ENCODE peak calls at places on chromosomes 7 and 10, in four cellular contexts. One of them, this sample, is unnamed.

GRCh38 chr7:2195403-2196246 is 37.1 kb downstream of the MAD1L1 start:
- DNase-seq in IMR-90: no peak
- DNase-seq in H9: no peak
- DNase-seq in H1: no peak
- DNase-seq in this sample: no peak

GRCh38 chr7:134315679-134316538 is 821 bp downstream of the SLC35B4 start:
- DNase-seq in IMR-90: peak; percentile 16
- DNase-seq in H9: no peak
- DNase-seq in H1: no peak
- DNase-seq in this sample: peak; percentile 45

GRCh38 chr10:114537791-114538543 is 120.1 kb downstream of the ABLIM1 start:
- DNase-seq in IMR-90: no peak
- DNase-seq in H9: no peak
- DNase-seq in H1: no peak
- DNase-seq in this sample: no peak

GRCh38 chr10:122494833-122495232 is 33.5 kb downstream of the HTRA1 start:
- DNase-seq in IMR-90: peak; percentile 75
- DNase-seq in H9: no peak
- DNase-seq in H1: no peak
- DNase-seq in this sample: no peak

GRCh38 chr7:140364819-140365218 is 33.5 kb downstream of the SLC37A3 start:
- DNase-seq in IMR-90: no peak
- DNase-seq in H9: no peak
- DNase-seq in H1: no peak
- DNase-seq in this sample: no peak

GRCh38 chr10:88820990-88821389 is 18.5 kb downstream of the LIPM start:
- DNase-seq in IMR-90: peak; percentile 73
- DNase-seq in H9: no peak
- DNase-seq in H1: no peak
- DNase-seq in this sample: no peak

GRCh38 chr7:138857728-138858127 is 59.7 kb upstream of the ATP6V0A4 start:
- DNase-seq in IMR-90: no peak
- DNase-seq in H9: no peak
- DNase-seq in H1: no peak
- DNase-seq in this sample: no peak

GRCh38 chr7:73828107-73828803 is 2.5 kb upstream of the CLDN4 start:
- DNase-seq in IMR-90: peak; percentile 64
- DNase-seq in H9: no peak
- DNase-seq in H1: no peak
- DNase-seq in this sample: peak; percentile 90

GRCh38 chr7:112182749-112183148 is 23.4 kb downstream of the DOCK4 start:
- DNase-seq in IMR-90: no peak
- DNase-seq in H9: no peak
- DNase-seq in H1: no peak
- DNase-seq in this sample: no peak

GRCh38 chr10:6221971-6222751 is 19.4 kb downstream of the PFKFB3 start:
- DNase-seq in IMR-90: peak; percentile 29
- DNase-seq in H9: no peak
- DNase-seq in H1: no peak
- DNase-seq in this sample: no peak

GRCh38 chr10:119370046-119370770 is 162.8 kb downstream of the GRK5 start:
- DNase-seq in IMR-90: peak; percentile 90
- DNase-seq in H9: no peak
- DNase-seq in H1: no peak
- DNase-seq in this sample: peak; percentile 18

GRCh38 chr7:127486654-127487053 is 94.1 kb upstream of the ZNF800 start:
- DNase-seq in IMR-90: peak; percentile 0
- DNase-seq in H9: peak; percentile 32
- DNase-seq in H1: no peak
- DNase-seq in this sample: peak; percentile 33

GRCh38 chr7:79290841-79291497 is 162.5 kb downstream of the MAGI2 start:
- DNase-seq in IMR-90: peak; percentile 70
- DNase-seq in H9: no peak
- DNase-seq in H1: no peak
- DNase-seq in this sample: no peak

GRCh38 chr10:4586756-4587155 is 239.3 kb upstream of the AKR1E2 start:
- DNase-seq in IMR-90: peak; percentile 9
- DNase-seq in H9: no peak
- DNase-seq in H1: no peak
- DNase-seq in this sample: no peak

GRCh38 chr10:21497177-21497807 is 28.2 kb downstream of the SKIDA1 start:
- DNase-seq in IMR-90: peak; percentile 62
- DNase-seq in H9: peak; percentile 85
- DNase-seq in H1: no peak
- DNase-seq in this sample: peak; percentile 93

GRCh38 chr10:126225672-126226007 is 162.6 kb downstream of the ADAM12 start:
- DNase-seq in IMR-90: no peak
- DNase-seq in H9: no peak
- DNase-seq in H1: no peak
- DNase-seq in this sample: no peak

GRCh38 chr10:116889066-116889465 is 39.8 kb downstream of the ENO4 start:
- DNase-seq in IMR-90: no peak
- DNase-seq in H9: no peak
- DNase-seq in H1: no peak
- DNase-seq in this sample: no peak

GRCh38 chr7:122770943-122771342 is 68.2 kb upstream of the RNF148 start:
- DNase-seq in IMR-90: no peak
- DNase-seq in H9: no peak
- DNase-seq in H1: no peak
- DNase-seq in this sample: no peak

GRCh38 chr7:2616973-2617709 is 14.6 kb upstream of the TTYH3 start:
- DNase-seq in IMR-90: no peak
- DNase-seq in H9: no peak
- DNase-seq in H1: no peak
- DNase-seq in this sample: no peak

GRCh38 chr7:50728184-50728583 is 54.5 kb downstream of the GRB10 start:
- DNase-seq in IMR-90: peak; percentile 63
- DNase-seq in H9: no peak
- DNase-seq in H1: no peak
- DNase-seq in this sample: no peak

GRCh38 chr7:122694697-122695096 is 4.2 kb downstream of the RNF133 start:
- DNase-seq in IMR-90: no peak
- DNase-seq in H9: no peak
- DNase-seq in H1: no peak
- DNase-seq in this sample: no peak

GRCh38 chr7:29022291-29022988 is 64.3 kb upstream of the TRIL start:
- DNase-seq in IMR-90: no peak
- DNase-seq in H9: no peak
- DNase-seq in H1: no peak
- DNase-seq in this sample: no peak

GRCh38 chr10:1047937-1048336 is 982 bp downstream of the IDI1 start:
- DNase-seq in IMR-90: no peak
- DNase-seq in H9: no peak
- DNase-seq in H1: no peak
- DNase-seq in this sample: peak; percentile 43

GRCh38 chr7:98250789-98251188 is 1.2 kb downstream of the TECPR1 start:
- DNase-seq in IMR-90: no peak
- DNase-seq in H9: no peak
- DNase-seq in H1: no peak
- DNase-seq in this sample: peak; percentile 36

GRCh38 chr10:89836840-89837172 is 135.4 kb downstream of the KIF20B start:
- DNase-seq in IMR-90: no peak
- DNase-seq in H9: no peak
- DNase-seq in H1: no peak
- DNase-seq in this sample: no peak

GRCh38 chr10:60430017-60430416 is 40.3 kb upstream of the ANK3 start:
- DNase-seq in IMR-90: peak; percentile 82
- DNase-seq in H9: no peak
- DNase-seq in H1: no peak
- DNase-seq in this sample: no peak

GRCh38 chr7:19663816-19664531 is 44.9 kb downstream of the POLR1F start:
- DNase-seq in IMR-90: no peak
- DNase-seq in H9: no peak
- DNase-seq in H1: no peak
- DNase-seq in this sample: no peak

GRCh38 chr10:88270871-88271713 is 312.0 kb downstream of the RNLS start:
- DNase-seq in IMR-90: peak; percentile 71
- DNase-seq in H9: no peak
- DNase-seq in H1: no peak
- DNase-seq in this sample: no peak

GRCh38 chr7:134444198-134444960 is 14.5 kb downstream of the AKR1B1 start:
- DNase-seq in IMR-90: no peak
- DNase-seq in H9: no peak
- DNase-seq in H1: no peak
- DNase-seq in this sample: no peak

GRCh38 chr10:75395955-75396860 is 5.4 kb downstream of the ZNF503 start:
- DNase-seq in IMR-90: no peak
- DNase-seq in H9: peak; percentile 43
- DNase-seq in H1: no peak
- DNase-seq in this sample: peak; percentile 33

GRCh38 chr10:101760510-101760909 is 15.4 kb downstream of the FGF8 start:
- DNase-seq in IMR-90: no peak
- DNase-seq in H9: no peak
- DNase-seq in H1: no peak
- DNase-seq in this sample: no peak

GRCh38 chr7:23332193-23332592 is 33.1 kb downstream of the MALSU1 start:
- DNase-seq in IMR-90: peak; percentile 26
- DNase-seq in H9: no peak
- DNase-seq in H1: no peak
- DNase-seq in this sample: no peak

GRCh38 chr10:103757531-103758293 is 97.7 kb downstream of the SH3PXD2A start:
- DNase-seq in IMR-90: peak; percentile 88
- DNase-seq in H9: peak; percentile 56
- DNase-seq in H1: no peak
- DNase-seq in this sample: peak; percentile 79

GRCh38 chr10:74163313-74164068 is 12.5 kb downstream of the ADK start:
- DNase-seq in IMR-90: no peak
- DNase-seq in H9: no peak
- DNase-seq in H1: no peak
- DNase-seq in this sample: no peak

DNA sequence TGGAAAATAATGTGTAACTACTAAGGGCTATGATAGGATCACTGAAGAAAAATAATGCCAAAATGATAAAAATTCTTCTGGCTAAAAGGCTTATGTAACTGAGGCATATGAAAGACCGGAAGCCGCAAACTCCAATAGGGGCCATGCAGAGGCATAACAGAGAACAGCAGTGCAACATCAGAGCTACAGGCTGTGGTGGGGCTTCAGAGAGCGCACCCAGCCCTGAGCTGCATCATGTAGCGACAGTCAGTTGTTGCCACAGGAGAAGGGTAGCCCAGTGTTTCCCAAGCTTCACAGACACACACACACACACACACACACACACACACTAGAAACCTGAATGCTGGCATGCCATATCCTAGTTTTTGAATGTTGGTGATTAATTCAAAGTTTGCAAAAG is 9.3 kb downstream of the LLCFC1 start:
- DNase-seq in IMR-90: no peak
- DNase-seq in H9: no peak
- DNase-seq in H1: no peak
- DNase-seq in this sample: no peak
- H3K18ac ChIP-seq in IMR-90: no peak overlapping the region
- H3K18ac ChIP-seq in H9: no peak overlapping the region
- H3K18ac ChIP-seq in H1: no peak overlapping the region
- H3K18ac ChIP-seq in this sample: no peak overlapping the region

GRCh38 chr7:21480693-21481403 is 53.0 kb downstream of the SP4 start:
- DNase-seq in IMR-90: no peak
- DNase-seq in H9: no peak
- DNase-seq in H1: no peak
- DNase-seq in this sample: peak; percentile 34
- H2BK120ac ChIP-seq in IMR-90: no peak overlapping the region
- H2BK120ac ChIP-seq in H9: no peak overlapping the region
- H2BK120ac ChIP-seq in H1: no peak overlapping the region
- H2BK120ac ChIP-seq in this sample: no peak overlapping the region

DNA sequence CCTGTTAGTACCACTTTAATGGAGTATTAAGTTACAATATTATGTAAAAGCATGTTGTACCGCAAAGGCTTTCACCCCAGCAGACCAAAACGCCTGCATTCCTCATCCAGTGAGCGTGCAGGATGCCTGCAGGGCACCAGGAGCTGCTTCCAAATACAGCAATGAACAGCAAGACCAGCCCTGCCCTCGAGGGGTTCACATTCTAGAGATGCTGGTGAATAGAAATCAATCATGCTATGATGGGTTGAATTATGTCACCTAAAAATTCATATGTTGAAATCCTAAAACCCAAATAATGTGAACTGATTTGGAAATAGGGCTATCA is 476.1 kb downstream of the PTPRN2 start:
- DNase-seq in IMR-90: no peak
- DNase-seq in H9: no peak
- DNase-seq in H1: no peak
- DNase-seq in this sample: no peak
- H3K56ac ChIP-seq in IMR-90: no peak overlapping the region
- H3K56ac ChIP-seq in H9: no peak overlapping the region
- H3K56ac ChIP-seq in H1: no peak overlapping the region
- H3K56ac ChIP-seq in this sample: no peak overlapping the region

GRCh38 chr10:110430369-110431273 is 67.1 kb upstream of the DUSP5 start:
- DNase-seq in IMR-90: no peak
- DNase-seq in H9: no peak
- DNase-seq in H1: no peak
- DNase-seq in this sample: no peak
- H3K18ac ChIP-seq in IMR-90: no peak overlapping the region
- H3K18ac ChIP-seq in H9: no peak overlapping the region
- H3K18ac ChIP-seq in H1: no peak overlapping the region
- H3K18ac ChIP-seq in this sample: no peak overlapping the region

This sample was measured in mesendoderm.